ENCODE peak calls at places on chromosomes 4 and X, in ten cellular contexts. C is NCI-H1694 treated with DMSO at 0.1 percent for 48 hours; B is NCI-H526; E is memory B cell; S is NCI-H510A treated with DMSO at 0.1 percent for 48 hours; R is coronary artery; F is NCI-H1092 treated with DMSO at 0.1 percent for 48 hours; H is activated naive CD8-positive, alpha-beta T cell treated with anti-CD3 and anti-CD28 coated beads, Interleukin-2, amount 50 U/mL, for 16 hours; K is adipocyte; O is AG09319. Q is an unnamed sample.

GRCh38 chr4:100288167-100288566 is 97.9 kb upstream of the DDIT4L start:
- DNase-seq in C (no peak), B (no peak), E (no peak), S (no peak), R (no peak), F (no peak), H (no peak), K (no peak), O (no peak), Q (no peak)

GRCh38 chr4:153152453-153153338 is 51.5 kb upstream of the TRIM2 start:
- DNase-seq in C (peak; percentile 55), B (peak; percentile 71), E (peak; percentile 29), S (peak; percentile 53), R (no peak), F (peak; percentile 91), H (peak; percentile 13), K (peak; percentile 60), O (no peak), Q (peak; percentile 54)

GRCh38 chr4:143486314-143486713 is 27.2 kb upstream of the SMARCA5 start:
- DNase-seq in C (no peak), B (no peak), E (no peak), S (no peak), R (no peak), F (no peak), H (no peak), K (no peak), O (no peak), Q (no peak)

GRCh38 chrX:153460826-153461225 is 9.6 kb downstream of the HAUS7 start:
- DNase-seq in C (peak; percentile 13), B (peak; percentile 60), E (peak; percentile 34), S (no peak), R (no peak), F (peak; percentile 35), H (no peak), K (peak; percentile 64), O (no peak), Q (peak; percentile 18)

GRCh38 chrX:12898073-12898472 is 8.3 kb upstream of the TLR8 start:
- DNase-seq in C (no peak), B (no peak), E (no peak), S (no peak), R (no peak), F (no peak), H (no peak), K (no peak), O (no peak), Q (no peak)

GRCh38 chr4:138938371-138938699 is 77.2 kb upstream of the NOCT start:
- DNase-seq in C (peak; percentile 51), B (peak; percentile 14), E (no peak), S (peak; percentile 64), R (no peak), F (peak; percentile 70), H (no peak), K (peak; percentile 87), O (peak; percentile 22), Q (no peak)

GRCh38 chr4:2243682-2244380 is 1.9 kb upstream of the HAUS3 start:
- DNase-seq in C (peak; percentile 16), B (no peak), E (no peak), S (no peak), R (peak; percentile 74), F (peak; percentile 61), H (no peak), K (peak; percentile 36), O (no peak), Q (no peak)

GRCh38 chr4:683247-683897 is 5.6 kb downstream of the SLC49A3 start:
- DNase-seq in C (no peak), B (no peak), E (no peak), S (no peak), R (no peak), F (no peak), H (no peak), K (no peak), O (no peak), Q (no peak)

GRCh38 chr4:124279741-124280140 is 432.8 kb downstream of the ANKRD50 start:
- DNase-seq in C (peak; percentile 28), B (no peak), E (no peak), S (no peak), R (no peak), F (peak; percentile 81), H (no peak), K (no peak), O (no peak), Q (no peak)

GRCh38 chr4:57405359-57405758 is 295.2 kb upstream of the IGFBP7 start:
- DNase-seq in C (no peak), B (no peak), E (no peak), S (no peak), R (no peak), F (no peak), H (no peak), K (peak; percentile 78), O (no peak), Q (no peak)

GRCh38 chr4:33649015-33649414 is 2595.3 kb downstream of the ARAP2 start:
- DNase-seq in C (no peak), B (no peak), E (no peak), S (no peak), R (no peak), F (no peak), H (no peak), K (peak; percentile 76), O (peak; percentile 7), Q (no peak)

GRCh38 chr4:150355858-150356455 is 226.0 kb upstream of the MAB21L2 start:
- DNase-seq in C (no peak), B (no peak), E (no peak), S (no peak), R (no peak), F (no peak), H (no peak), K (no peak), O (no peak), Q (no peak)

GRCh38 chr4:25843340-25844097 is 19.3 kb downstream of the SEL1L3 start:
- DNase-seq in C (no peak), B (no peak), E (no peak), S (no peak), R (peak; percentile 69), F (no peak), H (no peak), K (no peak), O (no peak), Q (no peak)

GRCh38 chr4:40548256-40548655 is 81.4 kb downstream of the RBM47 start:
- DNase-seq in C (no peak), B (no peak), E (no peak), S (no peak), R (no peak), F (no peak), H (no peak), K (peak; percentile 42), O (no peak), Q (no peak)

GRCh38 chrX:9464435-9465371 is at the start of gene TBL1X:
- DNase-seq in C (no peak), B (no peak), E (peak; percentile 51), S (peak; percentile 14), R (no peak), F (peak; percentile 55), H (no peak), K (peak; percentile 70), O (peak; percentile 15), Q (peak; percentile 50)

GRCh38 chrX:12421918-12422317 is 283.6 kb downstream of the FRMPD4 start:
- DNase-seq in C (no peak), B (no peak), E (no peak), S (no peak), R (no peak), F (no peak), H (no peak), K (no peak), O (no peak), Q (no peak)

GRCh38 chr4:136106753-136107152 is 1425.5 kb downstream of the PCDH18 start:
- DNase-seq in C (no peak), B (no peak), E (no peak), S (no peak), R (no peak), F (no peak), H (no peak), K (no peak), O (no peak), Q (no peak)

GRCh38 chrX:134623293-134624045 is 34.8 kb downstream of the PLAC1 start:
- DNase-seq in C (no peak), B (no peak), E (no peak), S (no peak), R (no peak), F (no peak), H (no peak), K (no peak), O (no peak), Q (no peak)

GRCh38 chr4:188061083-188061482 is 48.3 kb downstream of the TRIML2 start:
- DNase-seq in C (no peak), B (no peak), E (no peak), S (no peak), R (no peak), F (no peak), H (no peak), K (no peak), O (no peak), Q (no peak)

GRCh38 chr4:137025484-137026059 is 506.7 kb downstream of the PCDH18 start:
- DNase-seq in C (no peak), B (no peak), E (no peak), S (no peak), R (no peak), F (no peak), H (no peak), K (no peak), O (no peak), Q (no peak)

GRCh38 chr4:3177905-3178304 is 71.1 kb upstream of the MSANTD1 start:
- DNase-seq in C (peak; percentile 19), B (no peak), E (no peak), S (no peak), R (no peak), F (no peak), H (no peak), K (no peak), O (no peak), Q (no peak)

GRCh38 chr4:155566241-155566823 is 100.3 kb upstream of the GUCY1A1 start:
- DNase-seq in C (no peak), B (no peak), E (no peak), S (no peak), R (no peak), F (no peak), H (no peak), K (peak; percentile 72), O (peak; percentile 57), Q (no peak)

GRCh38 chr4:6354119-6354518 is 84.5 kb downstream of the WFS1 start:
- DNase-seq in C (peak; percentile 43), B (no peak), E (no peak), S (no peak), R (no peak), F (no peak), H (no peak), K (no peak), O (no peak), Q (no peak)

GRCh38 chr4:145066063-145066501 is 31.9 kb downstream of the ANAPC10 start:
- DNase-seq in C (no peak), B (no peak), E (no peak), S (no peak), R (no peak), F (no peak), H (no peak), K (no peak), O (no peak), Q (no peak)

GRCh38 chr4:24094726-24095125 is 204.9 kb upstream of the PPARGC1A start:
- DNase-seq in C (no peak), B (no peak), E (no peak), S (no peak), R (no peak), F (no peak), H (no peak), K (peak; percentile 15), O (peak; percentile 22), Q (no peak)

GRCh38 chr4:55549888-55550287 is 3.2 kb upstream of the CLOCK start:
- DNase-seq in C (no peak), B (no peak), E (no peak), S (no peak), R (no peak), F (no peak), H (no peak), K (peak; percentile 62), O (no peak), Q (no peak)

GRCh38 chr4:78244691-78245485 is 187.8 kb downstream of the FRAS1 start:
- DNase-seq in C (no peak), B (no peak), E (no peak), S (no peak), R (no peak), F (no peak), H (no peak), K (peak; percentile 11), O (no peak), Q (no peak)

GRCh38 chr4:1852904-1853623 is 2.9 kb downstream of the LETM1 start:
- DNase-seq in C (no peak), B (no peak), E (no peak), S (no peak), R (no peak), F (no peak), H (no peak), K (no peak), O (no peak), Q (no peak)

Q was measured in naive B cell.